ENCODE peak calls at places on chromosomes 13 and 19, in five cellular contexts. F, C, S, M and A are unnamed samples.

GRCh38 chr13:41608779-41609178 is 151.4 kb downstream of the RGCC start:
- DNase-seq in M (no peak), S (no peak), C (no peak), F (no peak), A (no peak)

GRCh38 chr19:57363734-57364181 is 407 bp downstream of the TRAPPC2B start:
- DNase-seq in C (no peak), F (peak; percentile 34), S (no peak), M (peak; percentile 20), A (no peak)

GRCh38 chr19:49929121-49929610 is at the start of the genes ATF5 and NUP62:
- DNase-seq in F (peak; percentile 100), M (peak; percentile 87), C (peak; percentile 60), S (peak; percentile 93), A (peak; percentile 80)

GRCh38 chr13:104577029-104577820 is 1511.0 kb upstream of the SLC10A2 start:
- DNase-seq in F (no peak), M (no peak), C (no peak), S (no peak), A (peak; percentile 24)

GRCh38 chr19:35533822-35534521 is 716 bp downstream of the GAPDHS start:
- DNase-seq in F (peak; percentile 31), M (peak; percentile 30), C (no peak), S (no peak), A (peak; percentile 29)

GRCh38 chr19:18144361-18144760 is 8.6 kb upstream of the PIK3R2 start:
- DNase-seq in M (no peak), S (no peak), C (no peak), F (no peak), A (no peak)

GRCh38 chr13:66354880-66355279 is 875.3 kb downstream of the PCDH9 start:
- DNase-seq in S (no peak), C (no peak), F (no peak), M (no peak), A (no peak)

GRCh38 chr19:40718774-40719391 is 2.0 kb downstream of the ITPKC start:
- DNase-seq in S (no peak), M (peak; percentile 45), F (peak; percentile 28), C (no peak), A (peak; percentile 44)

GRCh38 chr13:112693831-112694497 is 4.1 kb downstream of the ATP11A start:
- DNase-seq in C (no peak), M (peak; percentile 80), F (peak; percentile 79), S (no peak), A (peak; percentile 84)

GRCh38 chr13:113605461-113605860 is 20.9 kb downstream of the TFDP1 start:
- DNase-seq in C (no peak), S (no peak), M (no peak), F (no peak), A (no peak)

GRCh38 chr13:47484564-47484963 is 516.5 kb downstream of the SUCLA2 start:
- DNase-seq in S (no peak), C (no peak), F (peak; percentile 40), M (peak; percentile 85), A (peak; percentile 60)

GRCh38 chr13:66660013-66660804 is 569.9 kb downstream of the PCDH9 start:
- DNase-seq in M (peak; percentile 70), S (no peak), C (no peak), F (peak; percentile 12), A (peak; percentile 68)

GRCh38 chr19:44603201-44603945 is 10.0 kb upstream of the IGSF23 start:
- DNase-seq in M (peak; percentile 98), F (peak; percentile 92), C (no peak), S (no peak), A (peak; percentile 93)

GRCh38 chr13:80259159-80259558 is 81.8 kb downstream of the SPRY2 start:
- DNase-seq in M (no peak), S (no peak), F (no peak), C (no peak), A (no peak)

GRCh38 chr13:73248711-73249580 is 190.1 kb downstream of the KLF5 start:
- DNase-seq in C (no peak), M (peak; percentile 35), S (no peak), F (no peak), A (no peak)

GRCh38 chr19:48997972-48998371 is 4.3 kb downstream of the RUVBL2 start:
- DNase-seq in M (peak; percentile 61), F (peak; percentile 43), S (no peak), C (no peak), A (peak; percentile 46)

GRCh38 chr19:57443121-57443696 is 8.1 kb downstream of the ZNF749 start:
- DNase-seq in F (no peak), M (no peak), C (no peak), S (no peak), A (no peak)

GRCh38 chr19:54137913-54138776 is 583 bp downstream of the CNOT3 start:
- DNase-seq in F (no peak), M (no peak), S (peak; percentile 18), C (no peak), A (no peak)

GRCh38 chr19:38213911-38214625 is 10.0 kb downstream of the DPF1 start:
- DNase-seq in S (no peak), M (peak; percentile 70), C (no peak), F (peak; percentile 58), A (peak; percentile 11)

GRCh38 chr13:98370806-98371553 is 193.9 kb upstream of the RNF113B start:
- DNase-seq in F (peak; percentile 86), M (peak; percentile 95), S (no peak), C (no peak), A (peak; percentile 88)

GRCh38 chr19:4456566-4456842 is 1.1 kb downstream of the UBXN6 start:
- DNase-seq in F (peak; percentile 55), M (peak; percentile 86), C (no peak), S (no peak), A (peak; percentile 68)

GRCh38 chr19:42199440-42200115 is 17.9 kb downstream of the DEDD2 start:
- DNase-seq in M (no peak), S (no peak), F (no peak), C (no peak), A (no peak)

GRCh38 chr19:18282021-18282787 is 782 bp upstream of the JUND start:
- DNase-seq in S (no peak), C (peak; percentile 77), F (peak; percentile 36), M (no peak), A (no peak)

GRCh38 chr13:24619302-24619701 is 60.9 kb upstream of the ATP12A start:
- DNase-seq in F (no peak), S (no peak), C (no peak), M (no peak), A (no peak)